ENCODE peak calls at places on chromosomes 6 and 20, in ten cellular contexts. B is GM19239; J is endothelial cell; R is posterior cingulate gyrus; I is A549; L is spleen; E is stimulated activated CD4-positive, alpha-beta T cell treated with anti-CD3 and anti-CD28 coated beads, Interleukin-4, amount 100 ng/mL, for 1 hour; M is epithelial cell of esophagus; K is ACHN; G is activated T-helper 2 cell treated with anti-CD3 and anti-CD28 coated beads, Interferon-gamma antibody, Interleukin-2, Interleukin-4, amounts not matched to agents 10 μg/mL and 5 μg/mL and 100 μg/mL, durations not matched to agents 14 hours and 24 hours and 36 hours. D is an unnamed sample.

GRCh38 chr6:16148498-16148897 is 19.6 kb downstream of the MYLIP start:
- DNase-seq in B (no peak), J (peak), R (no peak), I (no peak), L (no peak), E (no peak), M (no peak), K (peak), G (no peak), D (no peak)

GRCh38 chr6:42783876-42784738 is 2.3 kb downstream of the BICRAL start:
- DNase-seq in B (no peak), J (no peak), R (no peak), I (no peak), L (no peak), E (no peak), M (no peak), K (peak), G (no peak), D (no peak)

GRCh38 chr20:39109933-39110818 is 148.0 kb downstream of the DHX35 start:
- DNase-seq in B (no peak), J (no peak), R (no peak), I (no peak), L (no peak), E (no peak), M (no peak), K (no peak), G (no peak), D (no peak)

GRCh38 chr6:31687860-31688693 is 7.2 kb upstream of the LY6G5C start:
- DNase-seq in B (no peak), J (no peak), R (no peak), I (no peak), L (no peak), E (no peak), M (no peak), K (no peak), G (no peak), D (no peak)

GRCh38 chr6:17725083-17725482 is 18.4 kb upstream of the NUP153 start:
- DNase-seq in B (no peak), J (peak), R (no peak), I (no peak), L (no peak), E (no peak), M (no peak), K (no peak), G (no peak), D (no peak)

GRCh38 chr6:170405311-170405975 is 98.9 kb downstream of the FAM120B start:
- DNase-seq in B (no peak), J (no peak), R (no peak), I (no peak), L (no peak), E (no peak), M (peak), K (peak), G (no peak), D (peak)

GRCh38 chr6:130233332-130233731 is 10.6 kb upstream of the SAMD3 start:
- DNase-seq in B (no peak), J (no peak), R (no peak), I (no peak), L (no peak), E (no peak), M (no peak), K (no peak), G (no peak), D (no peak)

GRCh38 chr6:105135907-105136432 is 43.8 kb downstream of the POPDC3 start:
- DNase-seq in B (no peak), J (no peak), R (no peak), I (no peak), L (no peak), E (no peak), M (peak), K (no peak), G (no peak), D (no peak)

GRCh38 chr6:43077981-43078411 is 1.9 kb downstream of the PTK7 start:
- DNase-seq in B (no peak), J (no peak), R (no peak), I (no peak), L (no peak), E (no peak), M (no peak), K (no peak), G (no peak), D (no peak)

GRCh38 chr20:8117636-8118413 is 14.2 kb upstream of the PLCB1 start:
- DNase-seq in B (no peak), J (no peak), R (no peak), I (no peak), L (no peak), E (no peak), M (no peak), K (no peak), G (no peak), D (no peak)

GRCh38 chr20:50346372-50347347 is 156.0 kb downstream of the CEBPB start:
- DNase-seq in B (no peak), J (no peak), R (peak), I (no peak), L (peak), E (no peak), M (peak), K (peak), G (no peak), D (peak)

GRCh38 chr6:169915769-169916550 is 164.5 kb downstream of the ERMARD start:
- DNase-seq in B (no peak), J (no peak), R (no peak), I (no peak), L (no peak), E (no peak), M (no peak), K (no peak), G (no peak), D (no peak)

GRCh38 chr6:148359228-148359627 is 16.6 kb downstream of the SASH1 start:
- DNase-seq in B (no peak), J (no peak), R (no peak), I (no peak), L (no peak), E (no peak), M (no peak), K (no peak), G (no peak), D (no peak)

GRCh38 chr6:34138924-34139323 is 7.0 kb downstream of the GRM4 start:
- DNase-seq in B (no peak), J (no peak), R (no peak), I (no peak), L (no peak), E (no peak), M (no peak), K (no peak), G (no peak), D (no peak)

GRCh38 chr20:48463096-48463710 is 364.6 kb downstream of the PREX1 start:
- DNase-seq in B (no peak), J (no peak), R (no peak), I (no peak), L (peak), E (no peak), M (no peak), K (no peak), G (no peak), D (no peak)

GRCh38 chr6:155121699-155122098 is 126.6 kb downstream of the TIAM2 start:
- DNase-seq in B (no peak), J (no peak), R (no peak), I (no peak), L (no peak), E (no peak), M (no peak), K (no peak), G (no peak), D (no peak)

GRCh38 chr6:37559501-37559900 is 59.8 kb upstream of the CCDC167 start:
- DNase-seq in B (no peak), J (no peak), R (no peak), I (no peak), L (no peak), E (no peak), M (no peak), K (no peak), G (no peak), D (no peak)

GRCh38 chr6:157670466-157671186 is 152.4 kb upstream of the SNX9 start:
- DNase-seq in B (no peak), J (no peak), R (no peak), I (no peak), L (peak), E (no peak), M (no peak), K (no peak), G (no peak), D (no peak)

GRCh38 chr20:57907131-57908083 is 197.6 kb upstream of the PMEPA1 start:
- DNase-seq in B (no peak), J (no peak), R (no peak), I (no peak), L (no peak), E (no peak), M (no peak), K (no peak), G (no peak), D (no peak)

GRCh38 chr6:87904041-87904440 is 143.6 kb upstream of the SPACA1 start:
- DNase-seq in B (no peak), J (no peak), R (no peak), I (no peak), L (no peak), E (no peak), M (no peak), K (no peak), G (no peak), D (no peak)

GRCh38 chr20:20331796-20332195 is 36.1 kb upstream of the INSM1 start:
- DNase-seq in B (no peak), J (no peak), R (no peak), I (no peak), L (no peak), E (no peak), M (no peak), K (no peak), G (no peak), D (no peak)

GRCh38 chr20:55882922-55883321 is 122.4 kb downstream of the CBLN4 start:
- DNase-seq in B (no peak), J (no peak), R (no peak), I (no peak), L (no peak), E (no peak), M (no peak), K (peak), G (no peak), D (no peak)

GRCh38 chr6:167793421-167793820 is 33.3 kb upstream of the AFDN start:
- DNase-seq in B (no peak), J (no peak), R (no peak), I (no peak), L (no peak), E (no peak), M (no peak), K (no peak), G (no peak), D (no peak)

GRCh38 chr6:143064996-143065683 is 4.5 kb downstream of the AIG1 start:
- DNase-seq in B (no peak), J (no peak), R (no peak), I (no peak), L (no peak), E (no peak), M (peak), K (peak), G (no peak), D (no peak)

GRCh38 chr6:134074151-134074712 is 21.8 kb upstream of the SLC2A12 start:
- DNase-seq in B (no peak), J (peak), R (peak), I (no peak), L (no peak), E (no peak), M (no peak), K (no peak), G (no peak), D (no peak)

GRCh38 chr6:3210024-3210610 is 17.3 kb downstream of the TUBB2B start:
- DNase-seq in B (no peak), J (no peak), R (no peak), I (no peak), L (no peak), E (no peak), M (no peak), K (no peak), G (no peak), D (no peak)

GRCh38 chr20:18543216-18543615 is 24.0 kb upstream of the SMIM26 start:
- DNase-seq in B (no peak), J (no peak), R (no peak), I (no peak), L (no peak), E (no peak), M (no peak), K (no peak), G (no peak), D (no peak)

GRCh38 chr6:35070111-35070510 is 71.0 kb downstream of the TCP11 start:
- DNase-seq in B (no peak), J (no peak), R (no peak), I (no peak), L (no peak), E (no peak), M (no peak), K (no peak), G (no peak), D (no peak)

GRCh38 chr20:61184194-61184593 is 67.9 kb upstream of the CDH4 start:
- DNase-seq in B (no peak), J (no peak), R (no peak), I (no peak), L (no peak), E (no peak), M (peak), K (no peak), G (no peak), D (no peak)

GRCh38 chr6:133568970-133569889 is 319.7 kb upstream of the TCF21 start:
- DNase-seq in B (no peak), J (peak), R (no peak), I (peak), L (no peak), E (no peak), M (peak), K (peak), G (no peak), D (peak)

GRCh38 chr20:4866429-4866828 is 134.9 kb downstream of the SLC23A2 start:
- DNase-seq in B (no peak), J (no peak), R (no peak), I (no peak), L (no peak), E (no peak), M (peak), K (no peak), G (no peak), D (no peak)

GRCh38 chr20:53751394-53752368 is 158.0 kb upstream of the ZNF217 start:
- DNase-seq in B (no peak), J (no peak), R (no peak), I (no peak), L (no peak), E (no peak), M (peak), K (peak), G (peak), D (no peak)

GRCh38 chr6:118787746-118788419 is 106.1 kb upstream of the ASF1A start:
- DNase-seq in B (no peak), J (no peak), R (no peak), I (no peak), L (no peak), E (no peak), M (no peak), K (no peak), G (no peak), D (no peak)

GRCh38 chr6:64266351-64266821 is 630.8 kb downstream of the PHF3 start:
- DNase-seq in B (no peak), J (no peak), R (no peak), I (no peak), L (no peak), E (no peak), M (peak), K (no peak), G (no peak), D (no peak)

GRCh38 chr6:53815381-53816119 is 20.7 kb downstream of the LRRC1 start:
- DNase-seq in B (no peak), J (no peak), R (no peak), I (no peak), L (no peak), E (no peak), M (no peak), K (no peak), G (no peak), D (no peak)

GRCh38 chr6:41408982-41409381 is 73.6 kb downstream of the NCR2 start:
- DNase-seq in B (no peak), J (no peak), R (no peak), I (no peak), L (no peak), E (no peak), M (no peak), K (no peak), G (no peak), D (no peak)

GRCh38 chr6:24910331-24910849 is 25.4 kb downstream of the RIPOR2 start:
- DNase-seq in B (peak), J (peak), R (no peak), I (no peak), L (peak), E (peak), M (no peak), K (no peak), G (no peak), D (no peak)

GRCh38 chr6:118869350-118869749 is 24.6 kb upstream of the ASF1A start:
- DNase-seq in B (no peak), J (no peak), R (no peak), I (no peak), L (no peak), E (no peak), M (peak), K (peak), G (no peak), D (no peak)

D was measured in H54.